ENCODE peak calls at places on chromosomes 11 and 22, in five cellular contexts. X is activated CD4-positive, CD25-positive, alpha-beta regulatory T cell; U is left cardiac atrium; A is HEK293T; V is A172. W is an unnamed sample.

GRCh38 chr22:26671317-26672059 is 14.1 kb downstream of the MIAT start:
- DNase-seq in X (peak; percentile 40), U (peak; percentile 42), V (no peak), A (no peak), W (peak; percentile 74)

GRCh38 chr11:70698871-70699270 is 300.5 kb downstream of the CTTN start:
- DNase-seq in X (no peak), U (no peak), V (no peak), A (no peak), W (no peak)

GRCh38 chr11:76327756-76328388 is 53.1 kb downstream of the THAP12 start:
- DNase-seq in X (no peak), V (no peak), U (peak; percentile 34), A (no peak), W (no peak)

GRCh38 chr11:40384991-40385390 is 1074.5 kb downstream of the LRRC4C start:
- DNase-seq in U (no peak), X (no peak), A (no peak), V (no peak), W (no peak)

GRCh38 chr11:100876826-100877545 is 189.9 kb downstream of the ARHGAP42 start:
- DNase-seq in U (no peak), V (peak; percentile 91), A (peak; percentile 46), X (no peak), W (no peak)

GRCh38 chr11:37967635-37968034 is 1369.6 kb upstream of the RAG2 start:
- DNase-seq in V (no peak), X (no peak), A (no peak), U (no peak), W (no peak)

GRCh38 chr11:18492888-18493287 is 33.9 kb downstream of the TSG101 start:
- DNase-seq in U (no peak), A (no peak), V (no peak), X (no peak), W (no peak)

GRCh38 chr22:31635638-31636306 is 26.2 kb downstream of the PISD start:
- DNase-seq in U (no peak), X (no peak), A (no peak), V (no peak), W (no peak)

GRCh38 chr22:37229805-37230672 is 14.0 kb downstream of the RAC2 start:
- DNase-seq in U (no peak), X (peak; percentile 88), V (peak; percentile 80), A (no peak), W (no peak)

GRCh38 chr22:49790912-49791311 is 36.8 kb downstream of the BRD1 start:
- DNase-seq in X (no peak), U (no peak), A (no peak), V (no peak), W (no peak)

GRCh38 chr11:8707541-8708270 is 25.1 kb downstream of the RPL27A start:
- DNase-seq in A (no peak), V (no peak), X (no peak), U (peak; percentile 71), W (peak; percentile 78)

GRCh38 chr11:8766043-8766992 is 83.7 kb downstream of the RPL27A start:
- DNase-seq in A (no peak), X (no peak), V (peak; percentile 69), U (no peak), W (no peak)

GRCh38 chr22:25853902-25854301 is 111.9 kb downstream of the MYO18B start:
- DNase-seq in U (no peak), X (no peak), V (no peak), A (peak; percentile 53), W (no peak)

GRCh38 chr11:19524171-19524671 is 188.4 kb upstream of the NAV2 start:
- DNase-seq in A (peak; percentile 29), U (no peak), V (no peak), X (no peak), W (no peak)

GRCh38 chr11:85590848-85591483 is 36.2 kb downstream of the DLG2 start:
- DNase-seq in V (peak; percentile 69), U (no peak), A (no peak), X (no peak), W (no peak)

GRCh38 chr11:15875393-15875792 is 481.0 kb downstream of the SOX6 start:
- DNase-seq in V (no peak), A (no peak), X (no peak), U (no peak), W (no peak)

GRCh38 chr11:114438303-114438702 is 964 bp upstream of the REXO2 start:
- DNase-seq in V (no peak), X (no peak), U (no peak), A (no peak), W (no peak)

GRCh38 chr11:78860720-78861422 is 286.2 kb upstream of the NARS2 start:
- DNase-seq in V (no peak), X (no peak), A (no peak), U (no peak), W (no peak)

GRCh38 chr22:23591203-23591791 is 11.2 kb upstream of the IGLL1 start:
- DNase-seq in X (peak; percentile 10), V (peak; percentile 24), A (peak; percentile 89), U (peak; percentile 65), W (peak; percentile 92)

GRCh38 chr11:116225236-116225635 is 547.6 kb downstream of the BUD13 start:
- DNase-seq in X (no peak), U (no peak), A (no peak), V (no peak), W (no peak)

GRCh38 chr11:63901660-63902059 is 15.3 kb downstream of the RCOR2 start:
- DNase-seq in U (no peak), A (no peak), X (no peak), V (no peak), W (no peak)

GRCh38 chr11:69902337-69902736 is 83.1 kb upstream of the FGF3 start:
- DNase-seq in A (no peak), X (no peak), V (no peak), U (no peak), W (no peak)

GRCh38 chr11:15909937-15910598 is 446.3 kb downstream of the SOX6 start:
- DNase-seq in V (no peak), U (no peak), X (no peak), A (no peak), W (no peak)

GRCh38 chr11:75790986-75791385 is 22.4 kb downstream of the DGAT2 start:
- DNase-seq in A (no peak), V (no peak), X (no peak), U (no peak), W (no peak)

GRCh38 chr11:126920833-126921232 is 79.7 kb downstream of the KIRREL3 start:
- DNase-seq in A (no peak), U (no peak), X (no peak), V (no peak), W (no peak)

GRCh38 chr22:50445071-50445879 is 29.6 kb downstream of the SBF1 start:
- DNase-seq in U (peak; percentile 22), X (no peak), A (no peak), V (no peak), W (no peak)

GRCh38 chr11:18191376-18191775 is 18.7 kb downstream of the MRGPRX4 start:
- DNase-seq in X (no peak), V (peak; percentile 11), U (no peak), A (no peak), W (no peak)